ENCODE peak calls at places on chromosomes 7 and 10, in five cellular contexts. U is H1, D is mesenchymal stem cell, T is neuronal stem cell, G is H9. I is an unnamed sample.

GRCh38 chr10:112991888-112992491 is 41.9 kb downstream of the TCF7L2 start:
- DNase-seq in U (no peak), D (no peak), T (no peak), G (no peak), I (peak; percentile 82)

GRCh38 chr7:37510043-37510634 is 61.5 kb upstream of the ELMO1 start:
- DNase-seq in U (no peak), D (no peak), T (no peak), G (no peak), I (no peak)

GRCh38 chr7:95088536-95088935 is 181.1 kb downstream of the PPP1R9A start:
- DNase-seq in U (no peak), D (no peak), T (no peak), G (no peak), I (peak; percentile 87)

GRCh38 chr7:136403591-136403990 is 426.4 kb upstream of the MTPN start:
- DNase-seq in U (no peak), D (no peak), T (no peak), G (no peak), I (no peak)

GRCh38 chr10:20100157-20100556 is 283.9 kb downstream of the PLXDC2 start:
- DNase-seq in U (no peak), D (peak; percentile 99), T (no peak), G (no peak), I (peak; percentile 11)

GRCh38 chr10:60823324-60823723 is 45.0 kb downstream of the CDK1 start:
- DNase-seq in U (no peak), D (no peak), T (no peak), G (no peak), I (no peak)

GRCh38 chr7:84022686-84023308 is 171.8 kb downstream of the SEMA3A start:
- DNase-seq in U (no peak), D (peak; percentile 21), T (no peak), G (no peak), I (no peak)

GRCh38 chr10:123129553-123130271 is 6.1 kb upstream of the HMX3 start:
- DNase-seq in U (no peak), D (no peak), T (no peak), G (no peak), I (no peak)

GRCh38 chr10:121070671-121071070 is 219.5 kb downstream of the WDR11 start:
- DNase-seq in U (no peak), D (no peak), T (no peak), G (no peak), I (no peak)

GRCh38 chr10:62814901-62815372 is 1.2 kb downstream of the EGR2 start:
- DNase-seq in U (peak; percentile 67), D (peak; percentile 12), T (peak; percentile 18), G (no peak), I (no peak)

GRCh38 chr10:75061709-75062108 is 49.7 kb upstream of the SAMD8 start:
- DNase-seq in U (no peak), D (no peak), T (no peak), G (no peak), I (no peak)

GRCh38 chr7:39248041-39248692 is 270.5 kb downstream of the POU6F2 start:
- DNase-seq in U (no peak), D (peak; percentile 1), T (no peak), G (no peak), I (no peak)

GRCh38 chr10:72800741-72801092 is 92.8 kb upstream of the OIT3 start:
- DNase-seq in U (no peak), D (no peak), T (no peak), G (no peak), I (no peak)
- H2BK5ac ChIP-seq in U (no peak overlapping the region), D (no peak overlapping the region), T (no peak overlapping the region), G (no peak overlapping the region), I (no peak overlapping the region)

GRCh38 chr7:8620169-8620568 is 186.8 kb downstream of the NXPH1 start:
- DNase-seq in U (no peak), D (no peak), T (no peak), G (no peak), I (no peak)
- H2BK5ac ChIP-seq in U (no peak overlapping the region), D (no peak overlapping the region), T (no peak overlapping the region), G (no peak overlapping the region), I (no peak overlapping the region)

GRCh38 chr7:100118388-100119074 is 627 bp downstream of the TAF6 start:
- DNase-seq in U (no peak), D (no peak), T (no peak), G (no peak), I (no peak)
- H2BK5ac ChIP-seq in U (peak overlapping the region; percentile 46), D (no peak overlapping the region), T (no peak overlapping the region), G (no peak overlapping the region), I (peak overlapping the region; percentile 50)

GRCh38 chr10:128066954-128067382 is 59.3 kb downstream of the MKI67 start:
- DNase-seq in U (no peak), D (no peak), T (no peak), G (no peak), I (no peak)
- H2BK5ac ChIP-seq in U (peak overlapping the region; percentile 78), D (no peak overlapping the region), T (no peak overlapping the region), G (no peak overlapping the region), I (no peak overlapping the region)

GRCh38 chr7:24703296-24703695 is 54.0 kb downstream of the GSDME start:
- DNase-seq in U (peak; percentile 32), D (no peak), T (no peak), G (no peak), I (no peak)

GRCh38 chr7:24701899-24702235 is 55.4 kb downstream of the GSDME start:
- DNase-seq in U (peak; percentile 33), D (no peak), T (no peak), G (no peak), I (no peak)

GRCh38 chr7:24701232-24701898 is 55.9 kb downstream of the GSDME start:
- DNase-seq in U (no peak), D (peak; percentile 47), T (no peak), G (no peak), I (peak; percentile 67)

GRCh38 chr7:24702674-24703235 is 54.5 kb downstream of the GSDME start:
- DNase-seq in U (peak; percentile 34), D (no peak), T (no peak), G (no peak), I (no peak)

DNA sequence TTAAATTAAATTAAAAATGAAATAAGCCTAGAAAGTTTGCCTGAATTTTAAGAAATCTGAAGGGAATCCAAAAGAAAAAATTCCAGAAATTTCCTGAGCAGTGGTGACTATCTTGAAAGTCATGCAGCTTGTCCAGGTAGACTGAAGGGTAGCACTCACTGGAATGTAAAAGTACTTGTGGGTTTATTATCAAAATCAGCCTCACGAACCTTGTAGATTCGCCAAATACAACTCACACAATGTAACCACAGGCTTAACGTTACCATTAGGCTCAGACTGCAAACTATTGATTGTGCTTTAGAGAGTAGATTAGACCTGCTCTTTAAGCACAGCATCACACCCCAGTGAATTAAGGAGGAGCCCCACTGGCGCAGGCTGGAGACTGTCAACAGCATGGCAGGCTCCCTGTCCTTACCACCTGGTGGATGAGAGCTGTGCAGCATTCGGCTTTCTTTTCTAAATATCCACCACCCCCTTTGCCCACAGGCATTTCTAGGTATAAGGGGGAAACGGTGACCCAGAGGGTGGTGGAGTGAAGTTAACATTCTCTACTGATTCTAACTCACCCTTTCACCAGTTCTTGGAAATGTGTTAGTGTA is 56.7 kb downstream of the GSDME start:
- DNase-seq in U (peak; percentile 46), D (no peak), T (no peak), G (no peak), I (peak; percentile 13)
- H2BK5ac ChIP-seq in U (no peak overlapping the region), D (no peak overlapping the region), T (no peak overlapping the region), G (no peak overlapping the region), I (no peak overlapping the region)

DNA sequence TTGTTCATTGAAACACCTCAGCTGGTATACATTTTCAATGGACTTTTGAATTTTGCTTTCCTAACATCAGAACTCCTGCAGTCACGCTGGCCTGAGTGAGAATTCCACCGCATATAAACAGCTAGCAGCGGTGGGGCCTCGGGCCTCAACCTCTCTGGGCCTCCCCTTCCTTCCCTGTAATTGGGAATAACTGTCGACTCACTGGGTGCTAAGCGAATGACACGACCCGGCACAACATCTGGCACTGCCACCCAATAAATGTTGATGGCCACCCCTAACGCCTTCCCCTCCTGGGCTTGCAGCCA is 672 bp downstream of the RCC1L start:
- DNase-seq in U (no peak), D (peak; percentile 60), T (no peak), G (no peak), I (no peak)
- H2BK5ac ChIP-seq in U (peak overlapping the region; percentile 86), D (peak overlapping the region; percentile 4), T (no peak overlapping the region), G (peak overlapping the region; percentile 65), I (peak overlapping the region; percentile 62)

GRCh38 chr7:107593025-107593410 is 13.0 kb downstream of the BCAP29 start:
- DNase-seq in U (no peak), D (no peak), T (no peak), G (no peak), I (no peak)
- H2BK5ac ChIP-seq in U (no peak overlapping the region), D (no peak overlapping the region), T (no peak overlapping the region), G (no peak overlapping the region), I (no peak overlapping the region)

GRCh38 chr10:79315602-79315920 is 31.7 kb upstream of the PPIF start:
- DNase-seq in U (no peak), D (no peak), T (no peak), G (no peak), I (no peak)

GRCh38 chr10:79316671-79317431 is 30.4 kb upstream of the PPIF start:
- DNase-seq in U (no peak), D (peak; percentile 39), T (no peak), G (no peak), I (no peak)

GRCh38 chr10:79319372-79319771 is 27.9 kb upstream of the PPIF start:
- DNase-seq in U (no peak), D (no peak), T (no peak), G (no peak), I (no peak)

GRCh38 chr10:79320785-79321493 is 26.3 kb upstream of the PPIF start:
- DNase-seq in U (no peak), D (peak; percentile 91), T (no peak), G (no peak), I (peak; percentile 98)

DNA sequence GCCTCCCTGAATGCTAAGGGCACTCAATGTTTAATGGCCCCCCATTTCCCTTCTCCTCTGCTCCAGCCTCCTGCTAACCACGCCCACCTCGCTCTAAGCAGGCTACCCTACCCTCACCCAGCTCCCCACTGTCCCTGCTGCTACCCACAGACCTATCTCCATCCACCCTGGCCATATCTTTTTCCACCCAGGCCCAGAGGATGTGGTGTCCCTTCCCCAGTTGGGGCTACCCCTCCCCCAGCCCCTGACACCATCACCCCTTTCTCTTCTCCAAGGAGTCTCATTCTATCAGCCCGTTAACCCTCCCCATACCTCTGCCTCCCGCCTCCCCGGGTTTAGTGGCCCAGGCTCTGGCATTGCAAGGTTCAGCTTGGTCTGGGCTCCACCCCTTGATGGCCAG is 28.9 kb upstream of the PPIF start:
- DNase-seq in U (no peak), D (no peak), T (no peak), G (no peak), I (no peak)
- H2BK5ac ChIP-seq in U (peak overlapping the region; percentile 71), D (peak overlapping the region; percentile 51), T (no peak overlapping the region), G (no peak overlapping the region), I (no peak overlapping the region)

GRCh38 chr7:47514818-47515217 is 67.1 kb downstream of the TNS3 start:
- DNase-seq in U (no peak), D (peak; percentile 81), T (no peak), G (no peak), I (no peak)
- H2BK5ac ChIP-seq in U (no peak overlapping the region), D (no peak overlapping the region), T (no peak overlapping the region), G (no peak overlapping the region), I (peak overlapping the region; percentile 90)

DNA sequence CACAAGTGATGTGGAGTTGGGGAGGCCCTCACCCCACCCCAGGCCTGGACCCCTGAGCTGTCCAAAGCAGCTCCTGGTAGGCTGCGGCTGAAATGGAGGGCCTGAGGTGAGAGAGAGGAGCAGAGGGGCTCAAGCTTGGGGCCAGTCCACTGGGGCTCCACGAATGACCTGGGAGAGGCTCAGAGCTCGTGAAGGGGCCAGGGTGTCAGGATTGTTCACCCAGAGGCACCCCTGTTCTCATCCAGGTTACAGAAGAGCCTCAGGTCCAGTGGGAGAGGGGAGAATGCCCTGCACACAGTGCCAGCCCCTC is 102.2 kb upstream of the RET start:
- DNase-seq in U (no peak), D (no peak), T (no peak), G (no peak), I (no peak)
- H2BK5ac ChIP-seq in U (no peak overlapping the region), D (no peak overlapping the region), T (peak overlapping the region; percentile 54), G (no peak overlapping the region), I (no peak overlapping the region)

I was measured in trophoblast cell.